ENCODE peak calls at places on chromosomes 12 and 14, in ten cellular contexts. F is lower leg skin, J is ovary, C is esophagus muscularis mucosa, G is H1, N is transverse colon, D is testis, Z is IMR-90, M is gastrocnemius medialis, W is body of pancreas. O is an unnamed sample.

GRCh38 chr12:468671-469389 is 9.1 kb downstream of the B4GALNT3 start:
- DNase-seq in F (no peak), J (no peak), M (no peak), W (peak; percentile 39), Z (peak; percentile 26), G (no peak), C (no peak), N (no peak), D (no peak), O (no peak)

GRCh38 chr14:61109288-61109687 is 128.2 kb downstream of the SLC38A6 start:
- DNase-seq in D (no peak), J (no peak), W (no peak), G (no peak), N (no peak), C (no peak), M (peak; percentile 77), F (no peak), Z (no peak), O (no peak)

GRCh38 chr12:112182499-112182898 is 57.1 kb downstream of the TRAFD1 start:
- DNase-seq in J (no peak), D (peak; percentile 55), F (no peak), Z (peak; percentile 63), W (no peak), N (no peak), C (no peak), M (no peak), G (no peak), O (no peak)

GRCh38 chr12:45729233-45730115 is at the start of gene ARID2:
- DNase-seq in Z (peak; percentile 67), F (peak; percentile 49), M (peak; percentile 68), J (peak; percentile 75), D (peak; percentile 62), C (no peak), N (peak; percentile 74), G (no peak), W (peak; percentile 70), O (peak; percentile 78)

GRCh38 chr12:56954057-56954577 is 3.3 kb downstream of the RDH16 start:
- DNase-seq in D (no peak), Z (no peak), J (no peak), G (no peak), M (no peak), W (no peak), F (no peak), N (no peak), C (peak; percentile 81), O (no peak)

GRCh38 chr12:114669501-114670256 is 14.3 kb downstream of the TBX3 start:
- DNase-seq in D (no peak), J (peak; percentile 49), F (no peak), G (no peak), C (no peak), Z (peak; percentile 81), W (no peak), M (no peak), N (no peak), O (no peak)

GRCh38 chr12:121223283-121223946 is 13.5 kb downstream of the P2RX4 start:
- DNase-seq in D (peak; percentile 48), N (peak; percentile 70), M (no peak), F (no peak), G (no peak), J (no peak), Z (no peak), W (peak; percentile 50), C (no peak), O (no peak)

GRCh38 chr14:60777856-60778578 is 43.5 kb downstream of the MNAT1 start:
- DNase-seq in M (no peak), D (no peak), W (no peak), Z (peak; percentile 94), C (no peak), G (no peak), J (no peak), N (no peak), F (no peak), O (no peak)

GRCh38 chr14:78758333-78758732 is 588.2 kb downstream of the NRXN3 start:
- DNase-seq in W (no peak), D (peak; percentile 27), N (no peak), F (no peak), C (no peak), G (no peak), M (no peak), J (no peak), Z (peak; percentile 17), O (no peak)

GRCh38 chr14:29821665-29822429 is 105.8 kb downstream of the PRKD1 start:
- DNase-seq in N (no peak), M (no peak), F (no peak), J (no peak), C (no peak), W (no peak), G (no peak), D (no peak), Z (no peak), O (no peak)

GRCh38 chr14:57692671-57693070 is 173.2 kb downstream of the SLC35F4 start:
- DNase-seq in C (no peak), Z (peak; percentile 34), N (no peak), M (no peak), G (no peak), J (no peak), F (no peak), W (no peak), D (no peak), O (no peak)

GRCh38 chr14:22888662-22889061 is 5.6 kb downstream of the REM2 start:
- DNase-seq in F (no peak), N (no peak), Z (no peak), C (no peak), G (no peak), M (no peak), J (no peak), D (no peak), W (no peak), O (no peak)

GRCh38 chr14:73804636-73805035 is 47.0 kb upstream of the PTGR2 start:
- DNase-seq in N (no peak), G (no peak), F (no peak), W (no peak), M (no peak), D (no peak), C (no peak), Z (no peak), J (no peak), O (no peak)

GRCh38 chr14:73785834-73786631 is 65.6 kb upstream of the PTGR2 start:
- DNase-seq in F (peak; percentile 87), J (peak; percentile 87), M (peak; percentile 86), N (peak; percentile 89), G (no peak), D (peak; percentile 83), W (peak; percentile 81), Z (peak; percentile 96), C (peak; percentile 96), O (peak; percentile 81)

GRCh38 chr12:126797525-126797924 is 1469.4 kb upstream of the TMEM132C start:
- DNase-seq in D (no peak), C (peak; percentile 57), Z (no peak), G (no peak), W (no peak), J (no peak), N (no peak), F (no peak), M (no peak), O (no peak)

GRCh38 chr12:75690556-75690955 is 179.1 kb upstream of the KRR1 start:
- DNase-seq in C (no peak), F (peak; percentile 26), G (no peak), Z (peak; percentile 100), M (no peak), W (no peak), D (no peak), N (no peak), J (no peak), O (no peak)

DNA sequence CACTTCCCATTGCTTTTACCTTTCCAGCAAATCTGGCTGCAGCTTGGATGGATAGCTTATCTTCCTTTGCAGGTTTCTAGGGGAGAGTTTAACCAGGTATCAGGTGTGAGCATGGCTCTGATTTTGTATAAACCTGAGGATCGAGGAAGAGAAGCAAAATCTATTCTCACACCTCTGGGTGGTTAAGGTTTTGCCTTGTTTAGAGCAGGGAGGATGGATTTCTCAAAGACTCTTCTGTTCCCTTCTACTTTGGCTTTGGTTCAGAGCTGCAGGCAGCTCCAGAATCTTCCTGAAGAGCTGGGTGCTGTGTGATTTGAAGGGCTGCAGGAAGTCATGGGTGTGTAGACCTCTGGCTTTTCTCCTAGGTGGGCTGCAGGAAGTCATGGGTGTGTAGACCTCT is 1.7 kb downstream of the JDP2 start:
- DNase-seq in J (no peak), G (no peak), Z (no peak), M (no peak), C (no peak), D (no peak), F (no peak), W (no peak), N (no peak), O (no peak)
- H3K4me3 ChIP-seq in J (peak overlapping the region; percentile 62), G (peak overlapping the region; percentile 74), Z (peak overlapping the region; percentile 58), M (peak overlapping the region; percentile 66), C (peak overlapping the region; percentile 83), D (no peak overlapping the region), F (peak overlapping the region; percentile 69), W (no peak overlapping the region), N (no peak overlapping the region), O (peak overlapping the region; percentile 74)

GRCh38 chr12:51395283-51396230 is 4.4 kb upstream of the GALNT6 start:
- DNase-seq in J (no peak), Z (no peak), F (no peak), W (no peak), M (no peak), N (no peak), C (no peak), D (no peak), G (no peak), O (no peak)
- TF ChIP-seq POLR2A in J (no peak), Z (no peak), F (no peak), W (no peak), M (no peak), N (no peak), C (no peak), D (no peak), G (no peak), O (no peak)

DNA sequence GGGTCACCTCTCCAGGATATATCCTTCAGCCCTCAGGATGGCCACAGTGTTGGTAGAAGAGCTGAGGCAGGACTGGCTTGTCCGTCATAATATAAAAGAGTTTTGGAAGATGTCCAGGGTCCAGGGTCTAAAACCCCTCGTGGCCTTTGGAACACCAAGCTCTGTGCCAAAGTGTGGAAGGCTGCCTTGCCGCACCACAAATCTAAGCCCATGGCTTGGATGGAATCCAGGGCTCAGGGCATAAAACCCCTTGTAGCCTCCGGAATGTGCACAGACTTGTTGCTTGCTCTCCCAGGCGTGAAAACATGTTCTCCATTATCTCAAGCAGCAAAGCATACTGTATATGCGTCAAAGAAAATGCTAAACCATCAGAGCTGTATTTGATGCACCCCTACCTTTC is 46.7 kb downstream of the TNFAIP2 start:
- DNase-seq in M (no peak), C (no peak), D (no peak), W (no peak), N (no peak), G (no peak), J (no peak), F (no peak), Z (no peak), O (no peak)
- H3K4me3 ChIP-seq in M (no peak overlapping the region), C (no peak overlapping the region), D (no peak overlapping the region), W (no peak overlapping the region), N (no peak overlapping the region), G (no peak overlapping the region), J (no peak overlapping the region), F (no peak overlapping the region), Z (no peak overlapping the region), O (no peak overlapping the region)

DNA sequence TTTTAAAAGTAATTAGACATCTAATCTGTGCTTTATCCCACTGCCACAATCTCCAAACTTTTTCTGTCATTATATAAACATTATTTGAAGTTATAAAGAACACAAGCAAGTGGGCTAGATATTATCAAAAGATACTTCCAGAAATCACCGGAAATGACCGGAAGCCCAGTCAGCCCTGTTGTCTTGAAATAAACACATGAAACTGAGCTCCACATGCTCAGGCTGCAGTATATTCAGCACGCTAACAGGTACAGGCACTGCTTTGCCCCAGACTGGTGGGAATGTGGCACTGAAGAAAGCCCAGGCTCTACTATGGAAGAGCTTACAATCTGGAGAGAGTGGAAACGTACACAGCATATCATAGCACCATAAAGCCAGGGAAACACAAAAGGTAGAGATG is 158.9 kb upstream of the PLEKHG7 start:
- DNase-seq in J (no peak), N (no peak), M (no peak), Z (peak; percentile 19), C (no peak), F (no peak), G (no peak), W (peak; percentile 37), D (no peak), O (no peak)
- TF ChIP-seq POLR2A in J (no peak), N (no peak), M (no peak), Z (no peak), C (no peak), F (no peak), G (no peak), W (no peak), D (no peak), O (no peak)